ENCODE peak calls at places on chromosome 22, in five cellular contexts. Y is cardiac muscle cell; T is CD4-positive, CD25-positive, alpha-beta regulatory T cell; A is psoas muscle; D is aorta. H is an unnamed sample. For H3K9me3, the result is how much of the 10 kb centered on the place peaks cover.

GRCh38 chr22:17707526-17707925 is 66.7 kb downstream of the BID start:
- DNase-seq in T (no peak), A (no peak), D (no peak), Y (peak), H (no peak)

GRCh38 chr22:21042978-21043855 is 2.5 kb upstream of the LRRC74B start:
- DNase-seq in A (no peak), Y (no peak), D (peak), T (no peak), H (no peak)

GRCh38 chr22:37661160-37661924 is 2.8 kb downstream of the PDXP start:
- DNase-seq in Y (peak), D (no peak), A (no peak), T (no peak), H (peak)

GRCh38 chr22:38080468-38080846 is 3.5 kb downstream of the SLC16A8 start:
- DNase-seq in A (no peak), Y (no peak), T (no peak), D (no peak), H (no peak)

GRCh38 chr22:45889539-45890350 is 87.2 kb downstream of the WNT7B start:
- DNase-seq in T (no peak), D (peak), A (peak), Y (peak), H (no peak)

GRCh38 chr22:37174964-37175363 is 13.1 kb downstream of the C1QTNF6 start:
- DNase-seq in A (no peak), Y (no peak), D (no peak), T (no peak), H (no peak)

GRCh38 chr22:23243006-23243573 is 62.8 kb downstream of the BCR start:
- DNase-seq in D (peak), T (peak), Y (no peak), A (no peak), H (peak)

GRCh38 chr22:37546436-37547248 is 13.6 kb upstream of the CDC42EP1 start:
- DNase-seq in D (peak), A (peak), T (no peak), Y (peak), H (no peak)

GRCh38 chr22:19393704-19394103 is 37.8 kb downstream of the HIRA start:
- DNase-seq in A (no peak), D (no peak), Y (no peak), T (no peak), H (no peak)

GRCh38 chr22:42520663-42521546 is 1.3 kb upstream of the RRP7A start:
- DNase-seq in D (no peak), T (no peak), A (no peak), Y (peak), H (no peak)

GRCh38 chr22:16717699-16718558 is 107.3 kb downstream of the XKR3 start:
- DNase-seq in Y (no peak), A (no peak), T (no peak), D (no peak), H (no peak)

GRCh38 chr22:47879346-47879745 is 1116.9 kb downstream of the TBC1D22A start:
- DNase-seq in Y (no peak), D (no peak), A (no peak), T (no peak), H (no peak)

GRCh38 chr22:47888807-47889206 is 1126.4 kb downstream of the TBC1D22A start:
- DNase-seq in A (no peak), Y (no peak), D (no peak), T (no peak), H (no peak)

GRCh38 chr22:47884775-47885174 is 1122.3 kb downstream of the TBC1D22A start:
- DNase-seq in D (no peak), A (no peak), Y (no peak), T (no peak), H (no peak)

GRCh38 chr22:47884200-47884599 is 1121.8 kb downstream of the TBC1D22A start:
- DNase-seq in Y (no peak), D (no peak), A (no peak), T (no peak), H (no peak)

GRCh38 chr22:47883757-47884156 is 1121.3 kb downstream of the TBC1D22A start:
- DNase-seq in D (no peak), A (no peak), T (no peak), Y (no peak), H (no peak)
- H3K9me3 ChIP-seq in D (under half), A (under half), T (under half), Y (under half), H (under half)

GRCh38 chr22:44668190-44668885 is 33.7 kb upstream of the PRR5 start:
- DNase-seq in Y (peak), D (no peak), T (peak), A (peak), H (peak)
- H3K4me3 ChIP-seq in Y (peak), D (peak), T (peak), A (peak), H (peak)

GRCh38 chr22:29765905-29766631 is 739 bp downstream of the ZMAT5 start:
- DNase-seq in D (no peak), A (no peak), T (no peak), Y (no peak), H (no peak)
- H3K27ac ChIP-seq in D (no peak), A (peak), T (peak), Y (peak), H (peak)

DNA sequence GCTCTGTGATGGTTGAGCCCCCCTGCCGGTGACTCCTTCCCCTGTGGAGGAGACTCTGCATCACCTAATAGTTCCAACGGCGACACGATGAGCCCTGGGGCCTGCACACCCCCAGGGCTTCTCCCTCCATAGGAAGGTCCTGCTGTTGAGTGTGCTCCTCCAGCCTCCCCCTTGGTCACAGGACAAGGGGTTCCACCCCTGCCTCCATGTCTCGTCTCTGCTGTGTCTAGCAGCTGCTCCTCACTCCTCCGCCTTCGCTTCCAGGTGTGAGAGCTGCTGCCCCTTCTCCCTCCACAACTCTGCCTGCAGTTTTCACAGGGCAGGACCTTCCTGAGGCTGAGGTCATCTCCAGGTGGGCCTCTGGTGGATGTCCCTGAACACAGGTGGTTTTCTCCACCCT is 1416.1 kb downstream of the TBC1D22A start:
- DNase-seq in D (no peak), Y (no peak), T (no peak), A (no peak), H (no peak)
- H3K9me3 ChIP-seq in D (under half), Y (under half), T (under half), A (under half), H (under half)

GRCh38 chr22:44755956-44756361 is 3.6 kb downstream of the ARHGAP8 start:
- DNase-seq in T (no peak), D (no peak), Y (no peak), A (no peak), H (no peak)
- H3K4me3 ChIP-seq in T (no peak), D (no peak), Y (no peak), A (no peak), H (no peak)

GRCh38 chr22:30906946-30907345 is 61.6 kb downstream of the MORC2 start:
- DNase-seq in T (no peak), D (no peak), Y (no peak), A (no peak), H (no peak)

GRCh38 chr22:30909306-30909705 is 59.3 kb downstream of the MORC2 start:
- DNase-seq in A (no peak), D (no peak), Y (no peak), T (no peak), H (no peak)

GRCh38 chr22:30908051-30908461 is 60.5 kb downstream of the MORC2 start:
- DNase-seq in D (no peak), T (no peak), A (no peak), Y (no peak), H (peak)

GRCh38 chr22:30906411-30906810 is 62.2 kb downstream of the MORC2 start:
- DNase-seq in T (no peak), A (no peak), Y (no peak), D (no peak), H (no peak)

GRCh38 chr22:30910358-30910757 is 58.2 kb downstream of the MORC2 start:
- DNase-seq in D (no peak), T (no peak), Y (no peak), A (no peak), H (peak)
- H3K27ac ChIP-seq in D (no peak), T (no peak), Y (no peak), A (no peak), H (no peak)

DNA sequence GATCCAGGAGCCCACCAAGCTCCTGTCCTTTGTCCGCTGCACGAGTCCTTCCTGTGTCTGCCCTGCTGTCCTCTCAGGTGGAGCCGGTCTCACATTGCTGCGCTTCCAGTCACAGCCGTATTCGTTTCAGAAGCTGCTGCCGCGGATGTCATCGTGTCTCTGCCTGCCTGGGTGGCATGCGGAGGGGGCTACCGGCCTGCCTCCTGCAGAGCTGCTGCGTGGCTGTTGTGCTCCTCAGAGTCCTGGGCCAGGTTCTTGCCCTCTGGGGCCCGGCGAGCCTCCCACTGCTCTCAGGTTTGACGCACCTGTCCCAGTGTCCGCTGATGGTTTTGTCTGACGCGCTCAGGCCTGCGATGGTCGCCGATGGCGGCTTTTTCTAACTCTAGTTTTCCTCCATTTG is 254.2 kb downstream of the TBC1D22A start:
- DNase-seq in D (no peak), T (no peak), A (no peak), Y (no peak), H (no peak)
- H3K9me3 ChIP-seq in D (under half), T (under half), A (under half), Y (under half), H (under half)

DNA sequence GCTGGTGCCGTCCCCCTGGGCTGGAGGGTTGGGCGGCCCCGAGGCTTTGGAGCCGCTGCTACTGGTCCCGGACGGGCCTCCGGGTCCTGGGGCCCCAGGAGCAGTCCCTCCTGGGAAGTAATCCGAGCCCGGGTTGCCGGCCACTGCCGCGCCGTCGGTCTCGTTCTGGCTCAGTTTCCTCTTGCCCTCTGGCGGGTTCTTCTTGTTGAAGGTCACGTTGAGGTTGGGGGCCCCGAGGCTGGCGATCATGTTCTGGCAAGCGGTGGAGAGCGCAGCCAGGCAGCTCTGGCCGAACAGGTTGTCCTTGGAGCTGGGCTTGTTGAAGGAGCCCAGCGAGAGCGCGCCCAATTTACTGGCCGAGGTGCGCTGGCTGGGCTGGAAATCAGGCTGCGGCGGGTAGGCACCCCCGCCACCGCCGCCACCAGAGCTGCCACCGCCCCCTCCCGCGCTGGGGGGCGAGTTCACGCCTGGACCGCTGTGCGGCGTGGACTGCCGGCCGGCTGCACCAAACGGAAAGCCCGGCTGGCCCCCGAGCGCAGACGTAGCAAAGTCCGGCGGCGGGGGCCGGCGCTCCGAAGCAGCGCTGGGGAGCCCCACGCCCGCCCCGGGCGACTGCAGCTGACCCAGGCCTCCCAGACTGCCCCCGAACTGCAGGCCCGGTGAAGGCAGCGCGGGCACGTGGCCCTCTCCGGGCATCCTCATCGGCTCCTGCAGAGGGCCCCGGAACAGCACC is 3.6 kb downstream of the MN1 start:
- DNase-seq in A (peak), D (peak), Y (no peak), T (no peak), H (no peak)
- H3K4me3 ChIP-seq in A (peak), D (peak), Y (peak), T (no peak), H (no peak)

GRCh38 chr22:35649026-35649553 is 844 bp downstream of the APOL6 start:
- DNase-seq in Y (no peak), D (no peak), A (no peak), T (no peak), H (no peak)
- H3K27ac ChIP-seq in Y (no peak), D (no peak), A (peak), T (peak), H (peak)